ENCODE peak calls at places on chromosomes 12 and 14, in four cellular contexts. One of them, this sample, is unnamed.

GRCh38 chr12:92608418-92609091 is 94.2 kb upstream of the PLEKHG7 start:
- DNase-seq in AG09319: no peak
- DNase-seq in lower leg skin: no peak
- DNase-seq in endothelial cell: no peak
- DNase-seq in this sample: no peak

GRCh38 chr12:10722905-10723866 is at the start of gene YBX3:
- DNase-seq in AG09319: peak; percentile 62
- DNase-seq in lower leg skin: peak; percentile 89
- DNase-seq in endothelial cell: peak; percentile 75
- DNase-seq in this sample: peak; percentile 42

GRCh38 chr12:111783046-111783445 is 16.3 kb downstream of the ALDH2 start:
- DNase-seq in AG09319: no peak
- DNase-seq in lower leg skin: no peak
- DNase-seq in endothelial cell: no peak
- DNase-seq in this sample: no peak

GRCh38 chr12:29562167-29562776 is 64.8 kb upstream of the OVCH1 start:
- DNase-seq in AG09319: peak; percentile 75
- DNase-seq in lower leg skin: peak; percentile 56
- DNase-seq in endothelial cell: no peak
- DNase-seq in this sample: no peak

GRCh38 chr12:101782544-101782855 is 43.2 kb upstream of the SYCP3 start:
- DNase-seq in AG09319: no peak
- DNase-seq in lower leg skin: no peak
- DNase-seq in endothelial cell: no peak
- DNase-seq in this sample: no peak

GRCh38 chr14:31884238-31884637 is 192.9 kb upstream of the ARHGAP5 start:
- DNase-seq in AG09319: no peak
- DNase-seq in lower leg skin: no peak
- DNase-seq in endothelial cell: no peak
- DNase-seq in this sample: no peak

GRCh38 chr14:91873476-91874265 is 6.3 kb upstream of the TC2N start:
- DNase-seq in AG09319: no peak
- DNase-seq in lower leg skin: no peak
- DNase-seq in endothelial cell: no peak
- DNase-seq in this sample: peak; percentile 18

GRCh38 chr12:117854339-117855012 is 114.3 kb downstream of the KSR2 start:
- DNase-seq in AG09319: no peak
- DNase-seq in lower leg skin: no peak
- DNase-seq in endothelial cell: peak; percentile 78
- DNase-seq in this sample: no peak

GRCh38 chr14:77076118-77076631 is 21.9 kb upstream of the CIPC start:
- DNase-seq in AG09319: no peak
- DNase-seq in lower leg skin: peak; percentile 87
- DNase-seq in endothelial cell: peak; percentile 69
- DNase-seq in this sample: no peak

GRCh38 chr14:64109821-64110554 is 184.2 kb downstream of the ESR2 start:
- DNase-seq in AG09319: peak; percentile 32
- DNase-seq in lower leg skin: no peak
- DNase-seq in endothelial cell: no peak
- DNase-seq in this sample: no peak

GRCh38 chr12:11812558-11813421 is 163.3 kb downstream of the ETV6 start:
- DNase-seq in AG09319: no peak
- DNase-seq in lower leg skin: no peak
- DNase-seq in endothelial cell: peak; percentile 52
- DNase-seq in this sample: peak; percentile 32

GRCh38 chr12:10220398-10221077 is 7.9 kb downstream of the GABARAPL1 start:
- DNase-seq in AG09319: no peak
- DNase-seq in lower leg skin: peak; percentile 82
- DNase-seq in endothelial cell: no peak
- DNase-seq in this sample: no peak

GRCh38 chr12:15005064-15005463 is 32.2 kb downstream of the PDE6H start:
- DNase-seq in AG09319: no peak
- DNase-seq in lower leg skin: no peak
- DNase-seq in endothelial cell: no peak
- DNase-seq in this sample: no peak

GRCh38 chr12:100721193-100721592 is 73.4 kb upstream of the ANO4 start:
- DNase-seq in AG09319: no peak
- DNase-seq in lower leg skin: no peak
- DNase-seq in endothelial cell: no peak
- DNase-seq in this sample: no peak

GRCh38 chr14:58923751-58924405 is 264.6 kb upstream of the DAAM1 start:
- DNase-seq in AG09319: no peak
- DNase-seq in lower leg skin: no peak
- DNase-seq in endothelial cell: no peak
- DNase-seq in this sample: no peak

GRCh38 chr12:42741771-42742510 is 152.4 kb upstream of the PRICKLE1 start:
- DNase-seq in AG09319: no peak
- DNase-seq in lower leg skin: no peak
- DNase-seq in endothelial cell: no peak
- DNase-seq in this sample: no peak

GRCh38 chr12:123733243-123733642 is 21.1 kb downstream of the ATP6V0A2 start:
- DNase-seq in AG09319: no peak
- DNase-seq in lower leg skin: no peak
- DNase-seq in endothelial cell: no peak
- DNase-seq in this sample: no peak

GRCh38 chr14:59187802-59188460 is 536 bp upstream of the DAAM1 start:
- DNase-seq in AG09319: no peak
- DNase-seq in lower leg skin: no peak
- DNase-seq in endothelial cell: peak; percentile 35
- DNase-seq in this sample: no peak

GRCh38 chr14:51333299-51333698 is 93.3 kb downstream of the TMX1 start:
- DNase-seq in AG09319: no peak
- DNase-seq in lower leg skin: no peak
- DNase-seq in endothelial cell: no peak
- DNase-seq in this sample: no peak

GRCh38 chr12:100437038-100437841 is 36.4 kb upstream of the NR1H4 start:
- DNase-seq in AG09319: no peak
- DNase-seq in lower leg skin: no peak
- DNase-seq in endothelial cell: no peak
- DNase-seq in this sample: no peak

GRCh38 chr12:54526800-54527630 is 22.4 kb upstream of the PDE1B start:
- DNase-seq in AG09319: no peak
- DNase-seq in lower leg skin: no peak
- DNase-seq in endothelial cell: peak; percentile 81
- DNase-seq in this sample: no peak

GRCh38 chr14:104157303-104157928 is 19.0 kb downstream of the KIF26A start:
- DNase-seq in AG09319: no peak
- DNase-seq in lower leg skin: no peak
- DNase-seq in endothelial cell: no peak
- DNase-seq in this sample: no peak

GRCh38 chr14:72745546-72745945 is 148.4 kb downstream of the DPF3 start:
- DNase-seq in AG09319: peak; percentile 41
- DNase-seq in lower leg skin: no peak
- DNase-seq in endothelial cell: no peak
- DNase-seq in this sample: no peak

GRCh38 chr14:26319139-26319864 is 278.5 kb downstream of the NOVA1 start:
- DNase-seq in AG09319: no peak
- DNase-seq in lower leg skin: no peak
- DNase-seq in endothelial cell: no peak
- DNase-seq in this sample: no peak

GRCh38 chr12:25887367-25887766 is 71.1 kb upstream of the RASSF8 start:
- DNase-seq in AG09319: no peak
- DNase-seq in lower leg skin: no peak
- DNase-seq in endothelial cell: no peak
- DNase-seq in this sample: no peak

GRCh38 chr14:102200690-102201368 is 61.1 kb downstream of the WDR20 start:
- DNase-seq in AG09319: no peak
- DNase-seq in lower leg skin: no peak
- DNase-seq in endothelial cell: no peak
- DNase-seq in this sample: no peak

GRCh38 chr14:103444837-103445524 is 59.8 kb downstream of the MARK3 start:
- DNase-seq in AG09319: no peak
- DNase-seq in lower leg skin: no peak
- DNase-seq in endothelial cell: no peak
- DNase-seq in this sample: no peak

GRCh38 chr12:95321516-95322246 is 104.1 kb downstream of the VEZT start:
- DNase-seq in AG09319: no peak
- DNase-seq in lower leg skin: no peak
- DNase-seq in endothelial cell: no peak
- DNase-seq in this sample: no peak

GRCh38 chr14:56284641-56285040 is 166.4 kb downstream of the PELI2 start:
- DNase-seq in AG09319: no peak
- DNase-seq in lower leg skin: no peak
- DNase-seq in endothelial cell: no peak
- DNase-seq in this sample: no peak

GRCh38 chr12:118750666-118751065 is 230.7 kb upstream of the SRRM4 start:
- DNase-seq in AG09319: no peak
- DNase-seq in lower leg skin: no peak
- DNase-seq in endothelial cell: no peak
- DNase-seq in this sample: no peak

GRCh38 chr14:32469388-32470160 is 140.5 kb downstream of the AKAP6 start:
- DNase-seq in AG09319: peak; percentile 20
- DNase-seq in lower leg skin: no peak
- DNase-seq in endothelial cell: no peak
- DNase-seq in this sample: no peak

GRCh38 chr14:105168496-105168978 is at the start of gene JAG2:
- DNase-seq in AG09319: no peak
- DNase-seq in lower leg skin: no peak
- DNase-seq in endothelial cell: peak; percentile 61
- DNase-seq in this sample: peak; percentile 30

GRCh38 chr14:105167303-105168092 is 1.1 kb downstream of the JAG2 start:
- DNase-seq in AG09319: no peak
- DNase-seq in lower leg skin: no peak
- DNase-seq in endothelial cell: peak; percentile 34
- DNase-seq in this sample: no peak

GRCh38 chr14:105168093-105168420 is 519 bp downstream of the JAG2 start:
- DNase-seq in AG09319: no peak
- DNase-seq in lower leg skin: no peak
- DNase-seq in endothelial cell: no peak
- DNase-seq in this sample: no peak

GRCh38 chr14:105169776-105170655 is 1.4 kb upstream of the JAG2 start:
- DNase-seq in AG09319: no peak
- DNase-seq in lower leg skin: no peak
- DNase-seq in endothelial cell: no peak
- DNase-seq in this sample: no peak

GRCh38 chr14:105168979-105169507 is 467 bp upstream of the JAG2 start:
- DNase-seq in AG09319: no peak
- DNase-seq in lower leg skin: no peak
- DNase-seq in endothelial cell: peak; percentile 88
- DNase-seq in this sample: no peak
- TF ChIP-seq CTCF in AG09319: peak; percentile 26
- TF ChIP-seq CTCF in lower leg skin: no peak
- TF ChIP-seq CTCF in endothelial cell: peak; percentile 73
- TF ChIP-seq CTCF in this sample: no peak

GRCh38 chr12:76303365-76303764 is 44.9 kb downstream of the BBS10 start:
- DNase-seq in AG09319: no peak
- DNase-seq in lower leg skin: no peak
- DNase-seq in endothelial cell: no peak
- DNase-seq in this sample: no peak
- TF ChIP-seq CTCF in AG09319: no peak
- TF ChIP-seq CTCF in lower leg skin: no peak
- TF ChIP-seq CTCF in endothelial cell: no peak
- TF ChIP-seq CTCF in this sample: no peak

DNA sequence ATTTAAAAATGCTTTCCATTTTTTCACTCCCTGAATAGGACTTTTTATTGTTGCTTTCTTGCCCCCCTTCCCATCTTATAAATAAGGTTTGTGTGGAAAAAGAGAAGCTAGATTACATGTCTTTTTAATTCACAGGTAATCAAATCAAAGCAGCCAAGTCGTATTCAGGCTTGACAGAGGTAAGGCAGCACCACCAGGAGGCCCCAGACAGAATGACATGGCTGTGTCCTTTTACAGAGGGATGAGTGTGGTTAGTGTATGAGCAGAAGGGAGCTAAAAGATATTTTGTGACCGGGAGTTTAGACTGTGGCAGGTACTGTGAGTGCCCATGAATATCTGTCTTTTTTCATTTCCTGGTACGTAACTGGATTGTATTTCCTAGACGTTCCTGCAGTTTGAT is 596.1 kb downstream of the ETNK1 start:
- DNase-seq in AG09319: no peak
- DNase-seq in lower leg skin: no peak
- DNase-seq in endothelial cell: peak; percentile 13
- DNase-seq in this sample: no peak
- TF ChIP-seq CTCF in AG09319: no peak
- TF ChIP-seq CTCF in lower leg skin: no peak
- TF ChIP-seq CTCF in endothelial cell: no peak
- TF ChIP-seq CTCF in this sample: no peak

GRCh38 chr12:132404435-132404855 is 75.1 kb upstream of the GALNT9 start:
- DNase-seq in AG09319: no peak
- DNase-seq in lower leg skin: no peak
- DNase-seq in endothelial cell: no peak
- DNase-seq in this sample: no peak
- TF ChIP-seq CTCF in AG09319: no peak
- TF ChIP-seq CTCF in lower leg skin: no peak
- TF ChIP-seq CTCF in endothelial cell: no peak
- TF ChIP-seq CTCF in this sample: no peak

GRCh38 chr12:103642240-103642864 is 55.3 kb downstream of the STAB2 start:
- DNase-seq in AG09319: no peak
- DNase-seq in lower leg skin: no peak
- DNase-seq in endothelial cell: no peak
- DNase-seq in this sample: no peak
- TF ChIP-seq CTCF in AG09319: no peak
- TF ChIP-seq CTCF in lower leg skin: no peak
- TF ChIP-seq CTCF in endothelial cell: no peak
- TF ChIP-seq CTCF in this sample: no peak

GRCh38 chr12:81639196-81639595 is 120.0 kb downstream of the PPFIA2 start:
- DNase-seq in AG09319: no peak
- DNase-seq in lower leg skin: no peak
- DNase-seq in endothelial cell: no peak
- DNase-seq in this sample: no peak

GRCh38 chr12:81644503-81644902 is 114.6 kb downstream of the PPFIA2 start:
- DNase-seq in AG09319: no peak
- DNase-seq in lower leg skin: no peak
- DNase-seq in endothelial cell: no peak
- DNase-seq in this sample: no peak
- TF ChIP-seq CTCF in AG09319: peak; percentile 43
- TF ChIP-seq CTCF in lower leg skin: no peak
- TF ChIP-seq CTCF in endothelial cell: peak; percentile 57
- TF ChIP-seq CTCF in this sample: no peak

DNA sequence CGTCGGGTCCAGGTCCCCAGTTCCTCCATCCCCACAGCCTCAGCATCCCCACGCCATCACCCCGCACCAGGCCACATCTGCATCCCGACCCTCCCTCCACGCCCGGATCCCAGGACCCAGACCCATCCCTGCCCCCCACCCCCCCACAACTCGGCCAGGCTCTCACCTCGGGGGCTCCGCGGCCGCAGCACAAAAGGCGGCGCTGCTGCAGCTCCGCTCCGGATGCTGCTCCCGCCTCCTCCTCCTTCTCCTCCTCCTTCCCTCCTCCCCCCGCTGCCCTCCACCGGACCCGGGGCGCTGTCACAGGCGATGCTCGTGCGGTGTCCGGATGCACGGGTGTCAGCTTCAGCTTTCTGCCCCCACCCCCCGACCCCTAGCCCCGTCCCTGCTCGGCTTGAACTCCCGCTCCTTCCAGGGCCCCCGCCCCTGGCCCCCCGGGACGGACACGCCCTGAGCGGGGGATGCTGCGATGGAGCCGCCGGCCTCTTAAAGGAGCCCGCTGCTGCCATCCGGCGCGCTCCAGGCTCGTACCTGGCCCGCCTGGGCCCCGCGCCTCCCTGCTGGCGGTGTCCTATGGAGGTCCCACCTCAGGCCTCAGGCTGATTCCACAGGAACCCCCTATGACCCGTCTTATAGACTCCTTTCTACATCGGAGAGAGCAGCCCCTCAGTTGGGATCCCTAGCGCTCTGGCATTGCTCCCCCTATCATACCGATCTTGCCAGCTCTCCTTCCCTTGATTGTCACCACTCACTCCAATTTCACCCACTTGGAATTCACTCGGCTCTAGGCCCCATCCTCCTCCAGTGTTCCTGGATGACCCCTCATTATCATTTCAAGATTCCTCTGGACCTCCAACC is at the start of gene MAP3K12:
- DNase-seq in AG09319: peak; percentile 34
- DNase-seq in lower leg skin: peak; percentile 63
- DNase-seq in endothelial cell: peak; percentile 54
- DNase-seq in this sample: peak; percentile 57
- TF ChIP-seq CTCF in AG09319: peak; percentile 20
- TF ChIP-seq CTCF in lower leg skin: no peak
- TF ChIP-seq CTCF in endothelial cell: no peak
- TF ChIP-seq CTCF in this sample: no peak

This sample was measured in activated B cell treated with CpG ODN at 0.5 μM for 24 hours.